ENCODE peak calls at places on chromosomes 5 and 9, in five cellular contexts. One of them, this sample, is unnamed.

GRCh38 chr5:96687812-96688453 is 25.8 kb downstream of the CAST start:
- DNase-seq in kidney tubule cell: peak
- DNase-seq in HTR-8/SVneo: peak
- DNase-seq in cardiac fibroblast: peak
- DNase-seq in NCI-H748 treated with DMSO at 0.1 percent for 48 hours: peak
- DNase-seq in this sample: no peak

GRCh38 chr5:150487199-150488061 is 20.5 kb upstream of the NDST1 start:
- DNase-seq in cardiac fibroblast: peak
- DNase-seq in HTR-8/SVneo: no peak
- DNase-seq in NCI-H748 treated with DMSO at 0.1 percent for 48 hours: no peak
- DNase-seq in kidney tubule cell: peak
- DNase-seq in this sample: no peak

GRCh38 chr9:129595903-129596540 is 24.9 kb downstream of the C9orf50 start:
- DNase-seq in NCI-H748 treated with DMSO at 0.1 percent for 48 hours: no peak
- DNase-seq in kidney tubule cell: no peak
- DNase-seq in HTR-8/SVneo: no peak
- DNase-seq in cardiac fibroblast: no peak
- DNase-seq in this sample: no peak

GRCh38 chr9:106927916-106928315 is 65.0 kb downstream of the ZNF462 start:
- DNase-seq in kidney tubule cell: no peak
- DNase-seq in cardiac fibroblast: peak
- DNase-seq in HTR-8/SVneo: no peak
- DNase-seq in NCI-H748 treated with DMSO at 0.1 percent for 48 hours: no peak
- DNase-seq in this sample: no peak

GRCh38 chr5:154712518-154713437 is 42.4 kb upstream of the LARP1 start:
- DNase-seq in kidney tubule cell: peak
- DNase-seq in NCI-H748 treated with DMSO at 0.1 percent for 48 hours: peak
- DNase-seq in HTR-8/SVneo: no peak
- DNase-seq in cardiac fibroblast: peak
- DNase-seq in this sample: no peak

GRCh38 chr5:27708579-27708978 is 670.2 kb upstream of the CDH9 start:
- DNase-seq in kidney tubule cell: peak
- DNase-seq in HTR-8/SVneo: peak
- DNase-seq in cardiac fibroblast: peak
- DNase-seq in NCI-H748 treated with DMSO at 0.1 percent for 48 hours: no peak
- DNase-seq in this sample: peak

GRCh38 chr9:136342191-136343120 is 15.1 kb downstream of the GPSM1 start:
- DNase-seq in HTR-8/SVneo: no peak
- DNase-seq in NCI-H748 treated with DMSO at 0.1 percent for 48 hours: peak
- DNase-seq in cardiac fibroblast: peak
- DNase-seq in kidney tubule cell: peak
- DNase-seq in this sample: no peak

GRCh38 chr9:120868339-120868675 is 8.7 kb downstream of the PHF19 start:
- DNase-seq in kidney tubule cell: no peak
- DNase-seq in NCI-H748 treated with DMSO at 0.1 percent for 48 hours: no peak
- DNase-seq in cardiac fibroblast: peak
- DNase-seq in HTR-8/SVneo: no peak
- DNase-seq in this sample: no peak

GRCh38 chr9:22214497-22215031 is 205.5 kb upstream of the CDKN2B start:
- DNase-seq in kidney tubule cell: peak
- DNase-seq in HTR-8/SVneo: no peak
- DNase-seq in NCI-H748 treated with DMSO at 0.1 percent for 48 hours: no peak
- DNase-seq in cardiac fibroblast: peak
- DNase-seq in this sample: no peak

GRCh38 chr5:141681695-141682641 is at the start of gene ARAP3:
- DNase-seq in kidney tubule cell: peak
- DNase-seq in cardiac fibroblast: peak
- DNase-seq in HTR-8/SVneo: peak
- DNase-seq in NCI-H748 treated with DMSO at 0.1 percent for 48 hours: no peak
- DNase-seq in this sample: peak

GRCh38 chr5:176739461-176740051 is 70.8 kb upstream of the UNC5A start:
- DNase-seq in NCI-H748 treated with DMSO at 0.1 percent for 48 hours: no peak
- DNase-seq in cardiac fibroblast: no peak
- DNase-seq in HTR-8/SVneo: no peak
- DNase-seq in kidney tubule cell: no peak
- DNase-seq in this sample: no peak

GRCh38 chr9:92726971-92727715 is 37.5 kb downstream of the BICD2 start:
- DNase-seq in kidney tubule cell: no peak
- DNase-seq in NCI-H748 treated with DMSO at 0.1 percent for 48 hours: no peak
- DNase-seq in HTR-8/SVneo: no peak
- DNase-seq in cardiac fibroblast: peak
- DNase-seq in this sample: no peak

GRCh38 chr5:67404261-67405100 is 207.9 kb upstream of the CD180 start:
- DNase-seq in cardiac fibroblast: peak
- DNase-seq in HTR-8/SVneo: no peak
- DNase-seq in kidney tubule cell: peak
- DNase-seq in NCI-H748 treated with DMSO at 0.1 percent for 48 hours: peak
- DNase-seq in this sample: no peak

GRCh38 chr5:29796018-29796417 is 1397.5 kb upstream of the CDH6 start:
- DNase-seq in NCI-H748 treated with DMSO at 0.1 percent for 48 hours: no peak
- DNase-seq in kidney tubule cell: no peak
- DNase-seq in cardiac fibroblast: no peak
- DNase-seq in HTR-8/SVneo: no peak
- DNase-seq in this sample: no peak

GRCh38 chr5:33363537-33363936 is 77.2 kb upstream of the TARS1 start:
- DNase-seq in HTR-8/SVneo: no peak
- DNase-seq in cardiac fibroblast: no peak
- DNase-seq in kidney tubule cell: no peak
- DNase-seq in NCI-H748 treated with DMSO at 0.1 percent for 48 hours: no peak
- DNase-seq in this sample: no peak

GRCh38 chr5:370959-371810 is 49.7 kb downstream of the AHRR start:
- DNase-seq in HTR-8/SVneo: no peak
- DNase-seq in kidney tubule cell: no peak
- DNase-seq in NCI-H748 treated with DMSO at 0.1 percent for 48 hours: no peak
- DNase-seq in cardiac fibroblast: peak
- DNase-seq in this sample: no peak

GRCh38 chr9:134521817-134522501 is 119.6 kb upstream of the COL5A1 start:
- DNase-seq in cardiac fibroblast: no peak
- DNase-seq in HTR-8/SVneo: no peak
- DNase-seq in NCI-H748 treated with DMSO at 0.1 percent for 48 hours: no peak
- DNase-seq in kidney tubule cell: no peak
- DNase-seq in this sample: no peak

GRCh38 chr5:132388244-132389050 is 18.9 kb downstream of the SLC22A5 start:
- DNase-seq in cardiac fibroblast: peak
- DNase-seq in kidney tubule cell: peak
- DNase-seq in NCI-H748 treated with DMSO at 0.1 percent for 48 hours: no peak
- DNase-seq in HTR-8/SVneo: no peak
- DNase-seq in this sample: no peak

GRCh38 chr5:135458921-135459331 is 6.8 kb upstream of the TIFAB start:
- DNase-seq in NCI-H748 treated with DMSO at 0.1 percent for 48 hours: no peak
- DNase-seq in HTR-8/SVneo: peak
- DNase-seq in kidney tubule cell: no peak
- DNase-seq in cardiac fibroblast: peak
- DNase-seq in this sample: no peak

GRCh38 chr9:109894921-109895758 is 115.1 kb downstream of the PALM2AKAP2 start:
- DNase-seq in kidney tubule cell: peak
- DNase-seq in HTR-8/SVneo: no peak
- DNase-seq in cardiac fibroblast: peak
- DNase-seq in NCI-H748 treated with DMSO at 0.1 percent for 48 hours: no peak
- DNase-seq in this sample: no peak

GRCh38 chr5:58314356-58315045 is 145.4 kb downstream of the PLK2 start:
- DNase-seq in kidney tubule cell: no peak
- DNase-seq in cardiac fibroblast: no peak
- DNase-seq in NCI-H748 treated with DMSO at 0.1 percent for 48 hours: peak
- DNase-seq in HTR-8/SVneo: no peak
- DNase-seq in this sample: no peak

GRCh38 chr5:128163991-128164390 is 80.4 kb downstream of the SLC12A2 start:
- DNase-seq in NCI-H748 treated with DMSO at 0.1 percent for 48 hours: no peak
- DNase-seq in HTR-8/SVneo: no peak
- DNase-seq in cardiac fibroblast: peak
- DNase-seq in kidney tubule cell: peak
- DNase-seq in this sample: no peak

GRCh38 chr9:98806394-98807069 is 938 bp upstream of the GALNT12 start:
- DNase-seq in kidney tubule cell: peak
- DNase-seq in NCI-H748 treated with DMSO at 0.1 percent for 48 hours: no peak
- DNase-seq in cardiac fibroblast: peak
- DNase-seq in HTR-8/SVneo: no peak
- DNase-seq in this sample: no peak

GRCh38 chr5:75519761-75520160 is 8.1 kb downstream of the POLK start:
- DNase-seq in NCI-H748 treated with DMSO at 0.1 percent for 48 hours: no peak
- DNase-seq in cardiac fibroblast: no peak
- DNase-seq in kidney tubule cell: no peak
- DNase-seq in HTR-8/SVneo: no peak
- DNase-seq in this sample: no peak

GRCh38 chr9:7879551-7880245 is 80.1 kb upstream of the DMAC1 start:
- DNase-seq in HTR-8/SVneo: no peak
- DNase-seq in cardiac fibroblast: no peak
- DNase-seq in kidney tubule cell: peak
- DNase-seq in NCI-H748 treated with DMSO at 0.1 percent for 48 hours: no peak
- DNase-seq in this sample: peak

GRCh38 chr5:177300236-177300880 is 3.2 kb downstream of the RAB24 start:
- DNase-seq in kidney tubule cell: peak
- DNase-seq in cardiac fibroblast: peak
- DNase-seq in NCI-H748 treated with DMSO at 0.1 percent for 48 hours: no peak
- DNase-seq in HTR-8/SVneo: peak
- DNase-seq in this sample: no peak

GRCh38 chr9:78932849-78933627 is 636.1 kb downstream of the PSAT1 start:
- DNase-seq in NCI-H748 treated with DMSO at 0.1 percent for 48 hours: no peak
- DNase-seq in cardiac fibroblast: peak
- DNase-seq in kidney tubule cell: peak
- DNase-seq in HTR-8/SVneo: peak
- DNase-seq in this sample: peak

GRCh38 chr9:115717711-115718173 is 435.8 kb upstream of the PAPPA start:
- DNase-seq in cardiac fibroblast: peak
- DNase-seq in HTR-8/SVneo: peak
- DNase-seq in NCI-H748 treated with DMSO at 0.1 percent for 48 hours: no peak
- DNase-seq in kidney tubule cell: peak
- DNase-seq in this sample: peak

GRCh38 chr5:54764691-54765090 is 220.7 kb downstream of the ESM1 start:
- DNase-seq in NCI-H748 treated with DMSO at 0.1 percent for 48 hours: no peak
- DNase-seq in cardiac fibroblast: peak
- DNase-seq in HTR-8/SVneo: no peak
- DNase-seq in kidney tubule cell: no peak
- DNase-seq in this sample: no peak

GRCh38 chr9:99621040-99621439 is 200.6 kb upstream of the NR4A3 start:
- DNase-seq in cardiac fibroblast: no peak
- DNase-seq in NCI-H748 treated with DMSO at 0.1 percent for 48 hours: no peak
- DNase-seq in HTR-8/SVneo: no peak
- DNase-seq in kidney tubule cell: no peak
- DNase-seq in this sample: no peak

GRCh38 chr9:35112257-35113020 is 3.2 kb downstream of the ATOSB start:
- DNase-seq in HTR-8/SVneo: no peak
- DNase-seq in kidney tubule cell: peak
- DNase-seq in NCI-H748 treated with DMSO at 0.1 percent for 48 hours: no peak
- DNase-seq in cardiac fibroblast: peak
- DNase-seq in this sample: no peak

GRCh38 chr9:103802068-103802467 is 292.0 kb upstream of the SMC2 start:
- DNase-seq in cardiac fibroblast: peak
- DNase-seq in kidney tubule cell: no peak
- DNase-seq in HTR-8/SVneo: peak
- DNase-seq in NCI-H748 treated with DMSO at 0.1 percent for 48 hours: no peak
- DNase-seq in this sample: no peak

GRCh38 chr9:124444166-124444565 is 6.1 kb upstream of the ADGRD2 start:
- DNase-seq in kidney tubule cell: no peak
- DNase-seq in NCI-H748 treated with DMSO at 0.1 percent for 48 hours: no peak
- DNase-seq in cardiac fibroblast: no peak
- DNase-seq in HTR-8/SVneo: no peak
- DNase-seq in this sample: no peak

GRCh38 chr9:7433508-7434292 is 365.9 kb downstream of the DMAC1 start:
- DNase-seq in HTR-8/SVneo: no peak
- DNase-seq in kidney tubule cell: no peak
- DNase-seq in cardiac fibroblast: no peak
- DNase-seq in NCI-H748 treated with DMSO at 0.1 percent for 48 hours: no peak
- DNase-seq in this sample: no peak

GRCh38 chr9:34549407-34549732 is 26.6 kb upstream of the ENHO start:
- DNase-seq in NCI-H748 treated with DMSO at 0.1 percent for 48 hours: no peak
- DNase-seq in kidney tubule cell: no peak
- DNase-seq in cardiac fibroblast: no peak
- DNase-seq in HTR-8/SVneo: no peak
- DNase-seq in this sample: no peak

GRCh38 chr5:118441956-118442355 is 546.4 kb downstream of the DTWD2 start:
- DNase-seq in kidney tubule cell: no peak
- DNase-seq in NCI-H748 treated with DMSO at 0.1 percent for 48 hours: no peak
- DNase-seq in cardiac fibroblast: no peak
- DNase-seq in HTR-8/SVneo: no peak
- DNase-seq in this sample: no peak

GRCh38 chr5:78782728-78783127 is 134.2 kb upstream of the LHFPL2 start:
- DNase-seq in HTR-8/SVneo: no peak
- DNase-seq in kidney tubule cell: no peak
- DNase-seq in NCI-H748 treated with DMSO at 0.1 percent for 48 hours: no peak
- DNase-seq in cardiac fibroblast: no peak
- DNase-seq in this sample: no peak